ENCODE peak calls at places on chromosome 1, in seven cellular contexts. One of them, this sample, is unnamed.

GRCh38 chr1:69139007-69139406 is 428.7 kb upstream of the LRRC7 start:
- DNase-seq in HTR-8/SVneo: no peak
- DNase-seq in H4: no peak
- DNase-seq in effector memory CD8-positive, alpha-beta T cell: no peak
- DNase-seq in stimulated activated effector memory CD8-positive, alpha-beta T cell treated with anti-CD3 and anti-CD28 coated beads, Interleukin-12 subunit alpha, Interleukin-12 subunit beta, amount 100 ng/mL, for 72 hours: no peak
- DNase-seq in HCEC 1CT: no peak
- DNase-seq in stimulated activated CD8-positive, alpha-beta memory T cell treated with anti-CD3 and anti-CD28 coated beads, Interleukin-4, amount 100 ng/mL, for 24 hours: no peak
- DNase-seq in this sample: no peak

GRCh38 chr1:94325379-94326302 is 88.3 kb upstream of the ARHGAP29 start:
- DNase-seq in stimulated activated effector memory CD8-positive, alpha-beta T cell treated with anti-CD3 and anti-CD28 coated beads, Interleukin-12 subunit alpha, Interleukin-12 subunit beta, amount 100 ng/mL, for 72 hours: no peak
- DNase-seq in stimulated activated CD8-positive, alpha-beta memory T cell treated with anti-CD3 and anti-CD28 coated beads, Interleukin-4, amount 100 ng/mL, for 24 hours: no peak
- DNase-seq in HTR-8/SVneo: peak
- DNase-seq in H4: peak
- DNase-seq in effector memory CD8-positive, alpha-beta T cell: no peak
- DNase-seq in HCEC 1CT: peak
- DNase-seq in this sample: no peak

GRCh38 chr1:184555665-184556641 is 169.1 kb downstream of the C1orf21 start:
- DNase-seq in stimulated activated effector memory CD8-positive, alpha-beta T cell treated with anti-CD3 and anti-CD28 coated beads, Interleukin-12 subunit alpha, Interleukin-12 subunit beta, amount 100 ng/mL, for 72 hours: no peak
- DNase-seq in HTR-8/SVneo: no peak
- DNase-seq in effector memory CD8-positive, alpha-beta T cell: no peak
- DNase-seq in H4: no peak
- DNase-seq in HCEC 1CT: no peak
- DNase-seq in stimulated activated CD8-positive, alpha-beta memory T cell treated with anti-CD3 and anti-CD28 coated beads, Interleukin-4, amount 100 ng/mL, for 24 hours: no peak
- DNase-seq in this sample: no peak

GRCh38 chr1:74512516-74512915 is at the start of gene LRRC53:
- DNase-seq in HTR-8/SVneo: no peak
- DNase-seq in effector memory CD8-positive, alpha-beta T cell: no peak
- DNase-seq in stimulated activated effector memory CD8-positive, alpha-beta T cell treated with anti-CD3 and anti-CD28 coated beads, Interleukin-12 subunit alpha, Interleukin-12 subunit beta, amount 100 ng/mL, for 72 hours: no peak
- DNase-seq in H4: no peak
- DNase-seq in stimulated activated CD8-positive, alpha-beta memory T cell treated with anti-CD3 and anti-CD28 coated beads, Interleukin-4, amount 100 ng/mL, for 24 hours: no peak
- DNase-seq in HCEC 1CT: no peak
- DNase-seq in this sample: no peak

GRCh38 chr1:175356727-175357126 is 164.2 kb upstream of the KIAA0040 start:
- DNase-seq in HTR-8/SVneo: no peak
- DNase-seq in stimulated activated effector memory CD8-positive, alpha-beta T cell treated with anti-CD3 and anti-CD28 coated beads, Interleukin-12 subunit alpha, Interleukin-12 subunit beta, amount 100 ng/mL, for 72 hours: no peak
- DNase-seq in HCEC 1CT: no peak
- DNase-seq in H4: no peak
- DNase-seq in stimulated activated CD8-positive, alpha-beta memory T cell treated with anti-CD3 and anti-CD28 coated beads, Interleukin-4, amount 100 ng/mL, for 24 hours: no peak
- DNase-seq in effector memory CD8-positive, alpha-beta T cell: no peak
- DNase-seq in this sample: no peak

GRCh38 chr1:59678809-59679228 is 135.9 kb upstream of the HOOK1 start:
- DNase-seq in HCEC 1CT: peak
- DNase-seq in HTR-8/SVneo: peak
- DNase-seq in effector memory CD8-positive, alpha-beta T cell: no peak
- DNase-seq in stimulated activated effector memory CD8-positive, alpha-beta T cell treated with anti-CD3 and anti-CD28 coated beads, Interleukin-12 subunit alpha, Interleukin-12 subunit beta, amount 100 ng/mL, for 72 hours: no peak
- DNase-seq in H4: peak
- DNase-seq in stimulated activated CD8-positive, alpha-beta memory T cell treated with anti-CD3 and anti-CD28 coated beads, Interleukin-4, amount 100 ng/mL, for 24 hours: no peak
- DNase-seq in this sample: peak

GRCh38 chr1:63108226-63108625 is 214.1 kb upstream of the FOXD3 start:
- DNase-seq in effector memory CD8-positive, alpha-beta T cell: no peak
- DNase-seq in stimulated activated effector memory CD8-positive, alpha-beta T cell treated with anti-CD3 and anti-CD28 coated beads, Interleukin-12 subunit alpha, Interleukin-12 subunit beta, amount 100 ng/mL, for 72 hours: no peak
- DNase-seq in H4: no peak
- DNase-seq in HTR-8/SVneo: no peak
- DNase-seq in stimulated activated CD8-positive, alpha-beta memory T cell treated with anti-CD3 and anti-CD28 coated beads, Interleukin-4, amount 100 ng/mL, for 24 hours: no peak
- DNase-seq in HCEC 1CT: no peak
- DNase-seq in this sample: no peak

GRCh38 chr1:153957744-153958110 is 685 bp downstream of the CRTC2 start:
- DNase-seq in stimulated activated CD8-positive, alpha-beta memory T cell treated with anti-CD3 and anti-CD28 coated beads, Interleukin-4, amount 100 ng/mL, for 24 hours: no peak
- DNase-seq in HCEC 1CT: no peak
- DNase-seq in stimulated activated effector memory CD8-positive, alpha-beta T cell treated with anti-CD3 and anti-CD28 coated beads, Interleukin-12 subunit alpha, Interleukin-12 subunit beta, amount 100 ng/mL, for 72 hours: peak
- DNase-seq in effector memory CD8-positive, alpha-beta T cell: peak
- DNase-seq in HTR-8/SVneo: no peak
- DNase-seq in H4: no peak
- DNase-seq in this sample: peak

GRCh38 chr1:23422313-23422877 is 2.2 kb downstream of the TCEA3 start:
- DNase-seq in HTR-8/SVneo: peak
- DNase-seq in stimulated activated effector memory CD8-positive, alpha-beta T cell treated with anti-CD3 and anti-CD28 coated beads, Interleukin-12 subunit alpha, Interleukin-12 subunit beta, amount 100 ng/mL, for 72 hours: peak
- DNase-seq in stimulated activated CD8-positive, alpha-beta memory T cell treated with anti-CD3 and anti-CD28 coated beads, Interleukin-4, amount 100 ng/mL, for 24 hours: peak
- DNase-seq in effector memory CD8-positive, alpha-beta T cell: no peak
- DNase-seq in HCEC 1CT: peak
- DNase-seq in H4: peak
- DNase-seq in this sample: peak

GRCh38 chr1:154179951-154180687 is 11.8 kb downstream of the TPM3 start:
- DNase-seq in stimulated activated effector memory CD8-positive, alpha-beta T cell treated with anti-CD3 and anti-CD28 coated beads, Interleukin-12 subunit alpha, Interleukin-12 subunit beta, amount 100 ng/mL, for 72 hours: no peak
- DNase-seq in H4: no peak
- DNase-seq in HTR-8/SVneo: no peak
- DNase-seq in effector memory CD8-positive, alpha-beta T cell: no peak
- DNase-seq in HCEC 1CT: no peak
- DNase-seq in stimulated activated CD8-positive, alpha-beta memory T cell treated with anti-CD3 and anti-CD28 coated beads, Interleukin-4, amount 100 ng/mL, for 24 hours: no peak
- DNase-seq in this sample: peak

GRCh38 chr1:68745006-68745405 is 248.1 kb upstream of the DEPDC1 start:
- DNase-seq in HTR-8/SVneo: no peak
- DNase-seq in H4: peak
- DNase-seq in effector memory CD8-positive, alpha-beta T cell: no peak
- DNase-seq in stimulated activated effector memory CD8-positive, alpha-beta T cell treated with anti-CD3 and anti-CD28 coated beads, Interleukin-12 subunit alpha, Interleukin-12 subunit beta, amount 100 ng/mL, for 72 hours: no peak
- DNase-seq in HCEC 1CT: no peak
- DNase-seq in stimulated activated CD8-positive, alpha-beta memory T cell treated with anti-CD3 and anti-CD28 coated beads, Interleukin-4, amount 100 ng/mL, for 24 hours: no peak
- DNase-seq in this sample: no peak

GRCh38 chr1:5140136-5140535 is 485.7 kb downstream of the AJAP1 start:
- DNase-seq in stimulated activated effector memory CD8-positive, alpha-beta T cell treated with anti-CD3 and anti-CD28 coated beads, Interleukin-12 subunit alpha, Interleukin-12 subunit beta, amount 100 ng/mL, for 72 hours: no peak
- DNase-seq in H4: no peak
- DNase-seq in HTR-8/SVneo: no peak
- DNase-seq in stimulated activated CD8-positive, alpha-beta memory T cell treated with anti-CD3 and anti-CD28 coated beads, Interleukin-4, amount 100 ng/mL, for 24 hours: no peak
- DNase-seq in effector memory CD8-positive, alpha-beta T cell: no peak
- DNase-seq in HCEC 1CT: no peak
- DNase-seq in this sample: no peak

GRCh38 chr1:53066433-53066832 is 4.4 kb downstream of the PODN start:
- DNase-seq in effector memory CD8-positive, alpha-beta T cell: no peak
- DNase-seq in H4: no peak
- DNase-seq in stimulated activated CD8-positive, alpha-beta memory T cell treated with anti-CD3 and anti-CD28 coated beads, Interleukin-4, amount 100 ng/mL, for 24 hours: no peak
- DNase-seq in HCEC 1CT: no peak
- DNase-seq in HTR-8/SVneo: no peak
- DNase-seq in stimulated activated effector memory CD8-positive, alpha-beta T cell treated with anti-CD3 and anti-CD28 coated beads, Interleukin-12 subunit alpha, Interleukin-12 subunit beta, amount 100 ng/mL, for 72 hours: no peak
- DNase-seq in this sample: no peak

GRCh38 chr1:6054596-6054995 is 8.9 kb downstream of the KCNAB2 start:
- DNase-seq in HTR-8/SVneo: no peak
- DNase-seq in stimulated activated CD8-positive, alpha-beta memory T cell treated with anti-CD3 and anti-CD28 coated beads, Interleukin-4, amount 100 ng/mL, for 24 hours: no peak
- DNase-seq in H4: no peak
- DNase-seq in HCEC 1CT: no peak
- DNase-seq in stimulated activated effector memory CD8-positive, alpha-beta T cell treated with anti-CD3 and anti-CD28 coated beads, Interleukin-12 subunit alpha, Interleukin-12 subunit beta, amount 100 ng/mL, for 72 hours: no peak
- DNase-seq in effector memory CD8-positive, alpha-beta T cell: no peak
- DNase-seq in this sample: no peak

GRCh38 chr1:4027492-4028138 is 127.5 kb upstream of the C1orf174 start:
- DNase-seq in HCEC 1CT: no peak
- DNase-seq in effector memory CD8-positive, alpha-beta T cell: no peak
- DNase-seq in HTR-8/SVneo: no peak
- DNase-seq in stimulated activated effector memory CD8-positive, alpha-beta T cell treated with anti-CD3 and anti-CD28 coated beads, Interleukin-12 subunit alpha, Interleukin-12 subunit beta, amount 100 ng/mL, for 72 hours: no peak
- DNase-seq in H4: no peak
- DNase-seq in stimulated activated CD8-positive, alpha-beta memory T cell treated with anti-CD3 and anti-CD28 coated beads, Interleukin-4, amount 100 ng/mL, for 24 hours: peak
- DNase-seq in this sample: no peak

GRCh38 chr1:162171078-162171477 is 101.6 kb downstream of the NOS1AP start:
- DNase-seq in H4: no peak
- DNase-seq in HCEC 1CT: no peak
- DNase-seq in stimulated activated effector memory CD8-positive, alpha-beta T cell treated with anti-CD3 and anti-CD28 coated beads, Interleukin-12 subunit alpha, Interleukin-12 subunit beta, amount 100 ng/mL, for 72 hours: no peak
- DNase-seq in effector memory CD8-positive, alpha-beta T cell: no peak
- DNase-seq in HTR-8/SVneo: no peak
- DNase-seq in stimulated activated CD8-positive, alpha-beta memory T cell treated with anti-CD3 and anti-CD28 coated beads, Interleukin-4, amount 100 ng/mL, for 24 hours: no peak
- DNase-seq in this sample: no peak

GRCh38 chr1:181413195-181413815 is 70.0 kb upstream of the CACNA1E start:
- DNase-seq in HTR-8/SVneo: no peak
- DNase-seq in effector memory CD8-positive, alpha-beta T cell: no peak
- DNase-seq in HCEC 1CT: no peak
- DNase-seq in H4: no peak
- DNase-seq in stimulated activated CD8-positive, alpha-beta memory T cell treated with anti-CD3 and anti-CD28 coated beads, Interleukin-4, amount 100 ng/mL, for 24 hours: no peak
- DNase-seq in stimulated activated effector memory CD8-positive, alpha-beta T cell treated with anti-CD3 and anti-CD28 coated beads, Interleukin-12 subunit alpha, Interleukin-12 subunit beta, amount 100 ng/mL, for 72 hours: no peak
- DNase-seq in this sample: no peak

GRCh38 chr1:165726841-165727240 is 28.5 kb upstream of the ALDH9A1 start:
- DNase-seq in stimulated activated CD8-positive, alpha-beta memory T cell treated with anti-CD3 and anti-CD28 coated beads, Interleukin-4, amount 100 ng/mL, for 24 hours: no peak
- DNase-seq in H4: no peak
- DNase-seq in HTR-8/SVneo: no peak
- DNase-seq in effector memory CD8-positive, alpha-beta T cell: no peak
- DNase-seq in HCEC 1CT: no peak
- DNase-seq in stimulated activated effector memory CD8-positive, alpha-beta T cell treated with anti-CD3 and anti-CD28 coated beads, Interleukin-12 subunit alpha, Interleukin-12 subunit beta, amount 100 ng/mL, for 72 hours: no peak
- DNase-seq in this sample: no peak

GRCh38 chr1:178768423-178768822 is 43.4 kb downstream of the RALGPS2 start:
- DNase-seq in effector memory CD8-positive, alpha-beta T cell: peak
- DNase-seq in HTR-8/SVneo: peak
- DNase-seq in H4: peak
- DNase-seq in stimulated activated effector memory CD8-positive, alpha-beta T cell treated with anti-CD3 and anti-CD28 coated beads, Interleukin-12 subunit alpha, Interleukin-12 subunit beta, amount 100 ng/mL, for 72 hours: peak
- DNase-seq in HCEC 1CT: peak
- DNase-seq in stimulated activated CD8-positive, alpha-beta memory T cell treated with anti-CD3 and anti-CD28 coated beads, Interleukin-4, amount 100 ng/mL, for 24 hours: no peak
- DNase-seq in this sample: peak

GRCh38 chr1:237932806-237933205 is 42.1 kb upstream of the ZP4 start:
- DNase-seq in HTR-8/SVneo: no peak
- DNase-seq in HCEC 1CT: no peak
- DNase-seq in stimulated activated effector memory CD8-positive, alpha-beta T cell treated with anti-CD3 and anti-CD28 coated beads, Interleukin-12 subunit alpha, Interleukin-12 subunit beta, amount 100 ng/mL, for 72 hours: no peak
- DNase-seq in H4: no peak
- DNase-seq in effector memory CD8-positive, alpha-beta T cell: no peak
- DNase-seq in stimulated activated CD8-positive, alpha-beta memory T cell treated with anti-CD3 and anti-CD28 coated beads, Interleukin-4, amount 100 ng/mL, for 24 hours: no peak
- DNase-seq in this sample: no peak

GRCh38 chr1:32232558-32233304 is 10.5 kb downstream of the EIF3I start:
- DNase-seq in H4: no peak
- DNase-seq in effector memory CD8-positive, alpha-beta T cell: no peak
- DNase-seq in stimulated activated effector memory CD8-positive, alpha-beta T cell treated with anti-CD3 and anti-CD28 coated beads, Interleukin-12 subunit alpha, Interleukin-12 subunit beta, amount 100 ng/mL, for 72 hours: no peak
- DNase-seq in stimulated activated CD8-positive, alpha-beta memory T cell treated with anti-CD3 and anti-CD28 coated beads, Interleukin-4, amount 100 ng/mL, for 24 hours: no peak
- DNase-seq in HTR-8/SVneo: no peak
- DNase-seq in HCEC 1CT: no peak
- DNase-seq in this sample: no peak

GRCh38 chr1:43963890-43964289 is 5.9 kb upstream of the DPH2 start:
- DNase-seq in effector memory CD8-positive, alpha-beta T cell: no peak
- DNase-seq in HCEC 1CT: no peak
- DNase-seq in HTR-8/SVneo: no peak
- DNase-seq in stimulated activated effector memory CD8-positive, alpha-beta T cell treated with anti-CD3 and anti-CD28 coated beads, Interleukin-12 subunit alpha, Interleukin-12 subunit beta, amount 100 ng/mL, for 72 hours: no peak
- DNase-seq in H4: no peak
- DNase-seq in stimulated activated CD8-positive, alpha-beta memory T cell treated with anti-CD3 and anti-CD28 coated beads, Interleukin-4, amount 100 ng/mL, for 24 hours: no peak
- DNase-seq in this sample: peak

This sample was measured in NB4.